ENCODE peak calls at places on chromosomes 16 and 17, in nine cellular contexts. One of them, this sample, is unnamed.

GRCh38 chr16:69616082-69616481 is 50.3 kb downstream of the NFAT5 start:
- DNase-seq in lower lobe of right lung: no peak
- DNase-seq in NCI-H1417: no peak
- DNase-seq in stimulated activated CD4-positive, alpha-beta T cell treated with anti-CD3 and anti-CD28 coated beads, Interleukin-12 subunit alpha, Interleukin-12 subunit beta, amount 100 ng/mL, for 24 hours: no peak
- DNase-seq in trophoblast cell: no peak
- DNase-seq in ACHN: no peak
- DNase-seq in AML-193: no peak
- DNase-seq in GM23248: no peak
- DNase-seq in NB4: no peak
- DNase-seq in this sample: no peak

GRCh38 chr16:22120440-22120839 is 28.1 kb downstream of the VWA3A start:
- DNase-seq in lower lobe of right lung: no peak
- DNase-seq in NCI-H1417: no peak
- DNase-seq in stimulated activated CD4-positive, alpha-beta T cell treated with anti-CD3 and anti-CD28 coated beads, Interleukin-12 subunit alpha, Interleukin-12 subunit beta, amount 100 ng/mL, for 24 hours: no peak
- DNase-seq in trophoblast cell: no peak
- DNase-seq in ACHN: no peak
- DNase-seq in AML-193: no peak
- DNase-seq in GM23248: no peak
- DNase-seq in NB4: no peak
- DNase-seq in this sample: no peak

GRCh38 chr17:79905832-79906231 is 66.6 kb upstream of the CBX4 start:
- DNase-seq in lower lobe of right lung: no peak
- DNase-seq in NCI-H1417: no peak
- DNase-seq in stimulated activated CD4-positive, alpha-beta T cell treated with anti-CD3 and anti-CD28 coated beads, Interleukin-12 subunit alpha, Interleukin-12 subunit beta, amount 100 ng/mL, for 24 hours: no peak
- DNase-seq in trophoblast cell: peak; percentile 40
- DNase-seq in ACHN: peak; percentile 20
- DNase-seq in AML-193: no peak
- DNase-seq in GM23248: peak; percentile 22
- DNase-seq in NB4: peak; percentile 76
- DNase-seq in this sample: peak; percentile 83

GRCh38 chr17:1834378-1835149 is 4.8 kb downstream of the RPA1 start:
- DNase-seq in lower lobe of right lung: no peak
- DNase-seq in NCI-H1417: no peak
- DNase-seq in stimulated activated CD4-positive, alpha-beta T cell treated with anti-CD3 and anti-CD28 coated beads, Interleukin-12 subunit alpha, Interleukin-12 subunit beta, amount 100 ng/mL, for 24 hours: peak; percentile 11
- DNase-seq in trophoblast cell: no peak
- DNase-seq in ACHN: no peak
- DNase-seq in AML-193: no peak
- DNase-seq in GM23248: no peak
- DNase-seq in NB4: no peak
- DNase-seq in this sample: no peak

GRCh38 chr16:77199211-77199610 is at the start of gene SYCE1L:
- DNase-seq in lower lobe of right lung: no peak
- DNase-seq in NCI-H1417: no peak
- DNase-seq in stimulated activated CD4-positive, alpha-beta T cell treated with anti-CD3 and anti-CD28 coated beads, Interleukin-12 subunit alpha, Interleukin-12 subunit beta, amount 100 ng/mL, for 24 hours: no peak
- DNase-seq in trophoblast cell: no peak
- DNase-seq in ACHN: no peak
- DNase-seq in AML-193: no peak
- DNase-seq in GM23248: no peak
- DNase-seq in NB4: no peak
- DNase-seq in this sample: no peak

GRCh38 chr17:45246861-45247428 is 14.9 kb downstream of the SPATA32 start:
- DNase-seq in lower lobe of right lung: no peak
- DNase-seq in NCI-H1417: peak; percentile 73
- DNase-seq in stimulated activated CD4-positive, alpha-beta T cell treated with anti-CD3 and anti-CD28 coated beads, Interleukin-12 subunit alpha, Interleukin-12 subunit beta, amount 100 ng/mL, for 24 hours: no peak
- DNase-seq in trophoblast cell: no peak
- DNase-seq in ACHN: peak; percentile 52
- DNase-seq in AML-193: no peak
- DNase-seq in GM23248: peak; percentile 32
- DNase-seq in NB4: no peak
- DNase-seq in this sample: peak; percentile 69

GRCh38 chr17:1056761-1057160 is 59.8 kb downstream of the TIMM22 start:
- DNase-seq in lower lobe of right lung: peak; percentile 42
- DNase-seq in NCI-H1417: peak; percentile 31
- DNase-seq in stimulated activated CD4-positive, alpha-beta T cell treated with anti-CD3 and anti-CD28 coated beads, Interleukin-12 subunit alpha, Interleukin-12 subunit beta, amount 100 ng/mL, for 24 hours: no peak
- DNase-seq in trophoblast cell: no peak
- DNase-seq in ACHN: no peak
- DNase-seq in AML-193: no peak
- DNase-seq in GM23248: no peak
- DNase-seq in NB4: no peak
- DNase-seq in this sample: no peak

GRCh38 chr16:68319185-68319908 is 8.5 kb downstream of the PRMT7 start:
- DNase-seq in lower lobe of right lung: no peak
- DNase-seq in NCI-H1417: no peak
- DNase-seq in stimulated activated CD4-positive, alpha-beta T cell treated with anti-CD3 and anti-CD28 coated beads, Interleukin-12 subunit alpha, Interleukin-12 subunit beta, amount 100 ng/mL, for 24 hours: peak; percentile 32
- DNase-seq in trophoblast cell: no peak
- DNase-seq in ACHN: no peak
- DNase-seq in AML-193: no peak
- DNase-seq in GM23248: no peak
- DNase-seq in NB4: no peak
- DNase-seq in this sample: no peak

GRCh38 chr17:53950207-53950857 is 127.6 kb downstream of the KIF2B start:
- DNase-seq in lower lobe of right lung: no peak
- DNase-seq in NCI-H1417: no peak
- DNase-seq in stimulated activated CD4-positive, alpha-beta T cell treated with anti-CD3 and anti-CD28 coated beads, Interleukin-12 subunit alpha, Interleukin-12 subunit beta, amount 100 ng/mL, for 24 hours: no peak
- DNase-seq in trophoblast cell: no peak
- DNase-seq in ACHN: no peak
- DNase-seq in AML-193: no peak
- DNase-seq in GM23248: no peak
- DNase-seq in NB4: peak; percentile 12
- DNase-seq in this sample: peak; percentile 55

GRCh38 chr16:87323727-87324410 is 6.7 kb upstream of the C16orf95 start:
- DNase-seq in lower lobe of right lung: no peak
- DNase-seq in NCI-H1417: no peak
- DNase-seq in stimulated activated CD4-positive, alpha-beta T cell treated with anti-CD3 and anti-CD28 coated beads, Interleukin-12 subunit alpha, Interleukin-12 subunit beta, amount 100 ng/mL, for 24 hours: no peak
- DNase-seq in trophoblast cell: no peak
- DNase-seq in ACHN: no peak
- DNase-seq in AML-193: no peak
- DNase-seq in GM23248: no peak
- DNase-seq in NB4: no peak
- DNase-seq in this sample: no peak

GRCh38 chr16:34078697-34079096 is 619.3 kb downstream of the TP53TG3F start:
- DNase-seq in lower lobe of right lung: no peak
- DNase-seq in NCI-H1417: no peak
- DNase-seq in stimulated activated CD4-positive, alpha-beta T cell treated with anti-CD3 and anti-CD28 coated beads, Interleukin-12 subunit alpha, Interleukin-12 subunit beta, amount 100 ng/mL, for 24 hours: no peak
- DNase-seq in trophoblast cell: no peak
- DNase-seq in ACHN: no peak
- DNase-seq in AML-193: no peak
- DNase-seq in GM23248: no peak
- DNase-seq in NB4: peak; percentile 9
- DNase-seq in this sample: no peak

GRCh38 chr17:69716571-69716970 is 302.1 kb downstream of the MAP2K6 start:
- DNase-seq in lower lobe of right lung: no peak
- DNase-seq in NCI-H1417: no peak
- DNase-seq in stimulated activated CD4-positive, alpha-beta T cell treated with anti-CD3 and anti-CD28 coated beads, Interleukin-12 subunit alpha, Interleukin-12 subunit beta, amount 100 ng/mL, for 24 hours: no peak
- DNase-seq in trophoblast cell: no peak
- DNase-seq in ACHN: no peak
- DNase-seq in AML-193: no peak
- DNase-seq in GM23248: peak; percentile 53
- DNase-seq in NB4: no peak
- DNase-seq in this sample: no peak

GRCh38 chr17:47276868-47277267 is 23.2 kb downstream of the ITGB3 start:
- DNase-seq in lower lobe of right lung: no peak
- DNase-seq in NCI-H1417: peak; percentile 6
- DNase-seq in stimulated activated CD4-positive, alpha-beta T cell treated with anti-CD3 and anti-CD28 coated beads, Interleukin-12 subunit alpha, Interleukin-12 subunit beta, amount 100 ng/mL, for 24 hours: no peak
- DNase-seq in trophoblast cell: peak; percentile 42
- DNase-seq in ACHN: no peak
- DNase-seq in AML-193: no peak
- DNase-seq in GM23248: peak; percentile 92
- DNase-seq in NB4: no peak
- DNase-seq in this sample: no peak

GRCh38 chr16:28258571-28258970 is 33.8 kb upstream of the SBK1 start:
- DNase-seq in lower lobe of right lung: no peak
- DNase-seq in NCI-H1417: peak; percentile 30
- DNase-seq in stimulated activated CD4-positive, alpha-beta T cell treated with anti-CD3 and anti-CD28 coated beads, Interleukin-12 subunit alpha, Interleukin-12 subunit beta, amount 100 ng/mL, for 24 hours: no peak
- DNase-seq in trophoblast cell: no peak
- DNase-seq in ACHN: no peak
- DNase-seq in AML-193: no peak
- DNase-seq in GM23248: peak; percentile 40
- DNase-seq in NB4: no peak
- DNase-seq in this sample: no peak

GRCh38 chr16:49663081-49664057 is 192.5 kb downstream of the ZNF423 start:
- DNase-seq in lower lobe of right lung: no peak
- DNase-seq in NCI-H1417: no peak
- DNase-seq in stimulated activated CD4-positive, alpha-beta T cell treated with anti-CD3 and anti-CD28 coated beads, Interleukin-12 subunit alpha, Interleukin-12 subunit beta, amount 100 ng/mL, for 24 hours: no peak
- DNase-seq in trophoblast cell: no peak
- DNase-seq in ACHN: no peak
- DNase-seq in AML-193: no peak
- DNase-seq in GM23248: peak; percentile 35
- DNase-seq in NB4: no peak
- DNase-seq in this sample: no peak

GRCh38 chr16:54370653-54371052 is 84.1 kb upstream of the IRX3 start:
- DNase-seq in lower lobe of right lung: peak; percentile 55
- DNase-seq in NCI-H1417: peak; percentile 27
- DNase-seq in stimulated activated CD4-positive, alpha-beta T cell treated with anti-CD3 and anti-CD28 coated beads, Interleukin-12 subunit alpha, Interleukin-12 subunit beta, amount 100 ng/mL, for 24 hours: no peak
- DNase-seq in trophoblast cell: no peak
- DNase-seq in ACHN: no peak
- DNase-seq in AML-193: no peak
- DNase-seq in GM23248: no peak
- DNase-seq in NB4: no peak
- DNase-seq in this sample: no peak

GRCh38 chr16:4390266-4391260 is 18.9 kb downstream of the VASN start:
- DNase-seq in lower lobe of right lung: no peak
- DNase-seq in NCI-H1417: no peak
- DNase-seq in stimulated activated CD4-positive, alpha-beta T cell treated with anti-CD3 and anti-CD28 coated beads, Interleukin-12 subunit alpha, Interleukin-12 subunit beta, amount 100 ng/mL, for 24 hours: no peak
- DNase-seq in trophoblast cell: peak; percentile 58
- DNase-seq in ACHN: no peak
- DNase-seq in AML-193: no peak
- DNase-seq in GM23248: no peak
- DNase-seq in NB4: no peak
- DNase-seq in this sample: no peak

GRCh38 chr16:84650062-84650991 is 2.0 kb downstream of the KLHL36 start:
- DNase-seq in lower lobe of right lung: no peak
- DNase-seq in NCI-H1417: no peak
- DNase-seq in stimulated activated CD4-positive, alpha-beta T cell treated with anti-CD3 and anti-CD28 coated beads, Interleukin-12 subunit alpha, Interleukin-12 subunit beta, amount 100 ng/mL, for 24 hours: no peak
- DNase-seq in trophoblast cell: peak; percentile 83
- DNase-seq in ACHN: peak; percentile 95
- DNase-seq in AML-193: no peak
- DNase-seq in GM23248: peak; percentile 91
- DNase-seq in NB4: no peak
- DNase-seq in this sample: no peak

GRCh38 chr17:83200746-83201145 is 121.3 kb downstream of the METRNL start:
- DNase-seq in lower lobe of right lung: peak; percentile 39
- DNase-seq in NCI-H1417: no peak
- DNase-seq in stimulated activated CD4-positive, alpha-beta T cell treated with anti-CD3 and anti-CD28 coated beads, Interleukin-12 subunit alpha, Interleukin-12 subunit beta, amount 100 ng/mL, for 24 hours: no peak
- DNase-seq in trophoblast cell: no peak
- DNase-seq in ACHN: no peak
- DNase-seq in AML-193: no peak
- DNase-seq in GM23248: peak; percentile 47
- DNase-seq in NB4: no peak
- DNase-seq in this sample: no peak

GRCh38 chr17:57528084-57528451 is 217.0 kb downstream of the CCDC182 start:
- DNase-seq in lower lobe of right lung: peak; percentile 54
- DNase-seq in NCI-H1417: peak; percentile 83
- DNase-seq in stimulated activated CD4-positive, alpha-beta T cell treated with anti-CD3 and anti-CD28 coated beads, Interleukin-12 subunit alpha, Interleukin-12 subunit beta, amount 100 ng/mL, for 24 hours: no peak
- DNase-seq in trophoblast cell: no peak
- DNase-seq in ACHN: no peak
- DNase-seq in AML-193: no peak
- DNase-seq in GM23248: no peak
- DNase-seq in NB4: no peak
- DNase-seq in this sample: peak; percentile 83

GRCh38 chr16:51577621-51578303 is 426.7 kb upstream of the SALL1 start:
- DNase-seq in lower lobe of right lung: no peak
- DNase-seq in NCI-H1417: no peak
- DNase-seq in stimulated activated CD4-positive, alpha-beta T cell treated with anti-CD3 and anti-CD28 coated beads, Interleukin-12 subunit alpha, Interleukin-12 subunit beta, amount 100 ng/mL, for 24 hours: no peak
- DNase-seq in trophoblast cell: no peak
- DNase-seq in ACHN: peak; percentile 31
- DNase-seq in AML-193: no peak
- DNase-seq in GM23248: peak; percentile 81
- DNase-seq in NB4: no peak
- DNase-seq in this sample: no peak

GRCh38 chr16:49465661-49466528 is 92.3 kb downstream of the C16orf78 start:
- DNase-seq in lower lobe of right lung: no peak
- DNase-seq in NCI-H1417: no peak
- DNase-seq in stimulated activated CD4-positive, alpha-beta T cell treated with anti-CD3 and anti-CD28 coated beads, Interleukin-12 subunit alpha, Interleukin-12 subunit beta, amount 100 ng/mL, for 24 hours: no peak
- DNase-seq in trophoblast cell: no peak
- DNase-seq in ACHN: no peak
- DNase-seq in AML-193: no peak
- DNase-seq in GM23248: no peak
- DNase-seq in NB4: no peak
- DNase-seq in this sample: no peak

GRCh38 chr17:32854177-32854576 is 22.7 kb downstream of the MYO1D start:
- DNase-seq in lower lobe of right lung: no peak
- DNase-seq in NCI-H1417: no peak
- DNase-seq in stimulated activated CD4-positive, alpha-beta T cell treated with anti-CD3 and anti-CD28 coated beads, Interleukin-12 subunit alpha, Interleukin-12 subunit beta, amount 100 ng/mL, for 24 hours: no peak
- DNase-seq in trophoblast cell: no peak
- DNase-seq in ACHN: peak; percentile 54
- DNase-seq in AML-193: no peak
- DNase-seq in GM23248: peak; percentile 36
- DNase-seq in NB4: no peak
- DNase-seq in this sample: no peak

GRCh38 chr16:30662449-30662848 is 4.2 kb downstream of the FBRS start:
- DNase-seq in lower lobe of right lung: no peak
- DNase-seq in NCI-H1417: no peak
- DNase-seq in stimulated activated CD4-positive, alpha-beta T cell treated with anti-CD3 and anti-CD28 coated beads, Interleukin-12 subunit alpha, Interleukin-12 subunit beta, amount 100 ng/mL, for 24 hours: no peak
- DNase-seq in trophoblast cell: no peak
- DNase-seq in ACHN: no peak
- DNase-seq in AML-193: no peak
- DNase-seq in GM23248: no peak
- DNase-seq in NB4: no peak
- DNase-seq in this sample: no peak

GRCh38 chr16:51151435-51151950 is 423 bp upstream of the SALL1 start:
- DNase-seq in lower lobe of right lung: no peak
- DNase-seq in NCI-H1417: no peak
- DNase-seq in stimulated activated CD4-positive, alpha-beta T cell treated with anti-CD3 and anti-CD28 coated beads, Interleukin-12 subunit alpha, Interleukin-12 subunit beta, amount 100 ng/mL, for 24 hours: no peak
- DNase-seq in trophoblast cell: no peak
- DNase-seq in ACHN: peak; percentile 86
- DNase-seq in AML-193: no peak
- DNase-seq in GM23248: peak; percentile 91
- DNase-seq in NB4: no peak
- DNase-seq in this sample: no peak

GRCh38 chr17:34318474-34318873 is 761 bp upstream of the CCL8 start:
- DNase-seq in lower lobe of right lung: peak; percentile 59
- DNase-seq in NCI-H1417: no peak
- DNase-seq in stimulated activated CD4-positive, alpha-beta T cell treated with anti-CD3 and anti-CD28 coated beads, Interleukin-12 subunit alpha, Interleukin-12 subunit beta, amount 100 ng/mL, for 24 hours: peak; percentile 5
- DNase-seq in trophoblast cell: no peak
- DNase-seq in ACHN: peak; percentile 9
- DNase-seq in AML-193: peak; percentile 48
- DNase-seq in GM23248: no peak
- DNase-seq in NB4: peak; percentile 35
- DNase-seq in this sample: peak; percentile 43

GRCh38 chr17:1752425-1752941 is 9.4 kb upstream of the SERPINF1 start:
- DNase-seq in lower lobe of right lung: peak; percentile 84
- DNase-seq in NCI-H1417: peak; percentile 2
- DNase-seq in stimulated activated CD4-positive, alpha-beta T cell treated with anti-CD3 and anti-CD28 coated beads, Interleukin-12 subunit alpha, Interleukin-12 subunit beta, amount 100 ng/mL, for 24 hours: no peak
- DNase-seq in trophoblast cell: no peak
- DNase-seq in ACHN: peak; percentile 35
- DNase-seq in AML-193: peak; percentile 13
- DNase-seq in GM23248: peak; percentile 47
- DNase-seq in NB4: peak; percentile 45
- DNase-seq in this sample: no peak

GRCh38 chr17:31489295-31490018 is 98.0 kb downstream of the RAB11FIP4 start:
- DNase-seq in lower lobe of right lung: peak; percentile 78
- DNase-seq in NCI-H1417: no peak
- DNase-seq in stimulated activated CD4-positive, alpha-beta T cell treated with anti-CD3 and anti-CD28 coated beads, Interleukin-12 subunit alpha, Interleukin-12 subunit beta, amount 100 ng/mL, for 24 hours: no peak
- DNase-seq in trophoblast cell: peak; percentile 98
- DNase-seq in ACHN: no peak
- DNase-seq in AML-193: no peak
- DNase-seq in GM23248: no peak
- DNase-seq in NB4: peak; percentile 21
- DNase-seq in this sample: peak; percentile 97

GRCh38 chr17:50834786-50835562 is 412 bp upstream of the WFIKKN2 start:
- DNase-seq in lower lobe of right lung: no peak
- DNase-seq in NCI-H1417: peak; percentile 36
- DNase-seq in stimulated activated CD4-positive, alpha-beta T cell treated with anti-CD3 and anti-CD28 coated beads, Interleukin-12 subunit alpha, Interleukin-12 subunit beta, amount 100 ng/mL, for 24 hours: no peak
- DNase-seq in trophoblast cell: no peak
- DNase-seq in ACHN: no peak
- DNase-seq in AML-193: no peak
- DNase-seq in GM23248: peak; percentile 14
- DNase-seq in NB4: no peak
- DNase-seq in this sample: no peak

GRCh38 chr17:388087-388486 is 35.5 kb upstream of the RPH3AL start:
- DNase-seq in lower lobe of right lung: no peak
- DNase-seq in NCI-H1417: no peak
- DNase-seq in stimulated activated CD4-positive, alpha-beta T cell treated with anti-CD3 and anti-CD28 coated beads, Interleukin-12 subunit alpha, Interleukin-12 subunit beta, amount 100 ng/mL, for 24 hours: no peak
- DNase-seq in trophoblast cell: no peak
- DNase-seq in ACHN: no peak
- DNase-seq in AML-193: no peak
- DNase-seq in GM23248: no peak
- DNase-seq in NB4: no peak
- DNase-seq in this sample: no peak

GRCh38 chr16:57938936-57939871 is 31.7 kb downstream of the CNGB1 start:
- DNase-seq in lower lobe of right lung: peak; percentile 83
- DNase-seq in NCI-H1417: no peak
- DNase-seq in stimulated activated CD4-positive, alpha-beta T cell treated with anti-CD3 and anti-CD28 coated beads, Interleukin-12 subunit alpha, Interleukin-12 subunit beta, amount 100 ng/mL, for 24 hours: no peak
- DNase-seq in trophoblast cell: no peak
- DNase-seq in ACHN: peak; percentile 89
- DNase-seq in AML-193: no peak
- DNase-seq in GM23248: peak; percentile 87
- DNase-seq in NB4: peak; percentile 62
- DNase-seq in this sample: no peak